ENCODE peak calls at places on chromosomes 7 and 10, in five cellular contexts. One of them, this sample, is unnamed.

GRCh38 chr7:148914208-148914777 is 30.2 kb upstream of the EZH2 start:
- DNase-seq in neural progenitor cell: no peak
- DNase-seq in HCT116: peak; percentile 71
- DNase-seq in psoas muscle: no peak
- DNase-seq in IMR-90: peak; percentile 85
- DNase-seq in this sample: no peak

GRCh38 chr10:21173964-21174669 is 277.0 kb upstream of the NEBL start:
- DNase-seq in neural progenitor cell: peak; percentile 69
- DNase-seq in HCT116: peak; percentile 63
- DNase-seq in psoas muscle: peak; percentile 48
- DNase-seq in IMR-90: no peak
- DNase-seq in this sample: no peak

GRCh38 chr7:84187087-84187805 is 7.3 kb downstream of the SEMA3A start:
- DNase-seq in neural progenitor cell: no peak
- DNase-seq in HCT116: no peak
- DNase-seq in psoas muscle: no peak
- DNase-seq in IMR-90: no peak
- DNase-seq in this sample: no peak

GRCh38 chr10:132052124-132052523 is 13.6 kb upstream of the JAKMIP3 start:
- DNase-seq in neural progenitor cell: no peak
- DNase-seq in HCT116: no peak
- DNase-seq in psoas muscle: no peak
- DNase-seq in IMR-90: no peak
- DNase-seq in this sample: no peak

GRCh38 chr7:3107228-3107763 is 63.6 kb upstream of the CARD11 start:
- DNase-seq in neural progenitor cell: no peak
- DNase-seq in HCT116: no peak
- DNase-seq in psoas muscle: no peak
- DNase-seq in IMR-90: no peak
- DNase-seq in this sample: no peak

GRCh38 chr7:102096706-102097427 is 189.8 kb upstream of the SH2B2 start:
- DNase-seq in neural progenitor cell: peak; percentile 25
- DNase-seq in HCT116: no peak
- DNase-seq in psoas muscle: no peak
- DNase-seq in IMR-90: no peak
- DNase-seq in this sample: peak; percentile 49

GRCh38 chr7:8511810-8512209 is 78.4 kb downstream of the NXPH1 start:
- DNase-seq in neural progenitor cell: no peak
- DNase-seq in HCT116: no peak
- DNase-seq in psoas muscle: no peak
- DNase-seq in IMR-90: no peak
- DNase-seq in this sample: no peak

GRCh38 chr10:53601260-53601875 is 828.8 kb upstream of the MBL2 start:
- DNase-seq in neural progenitor cell: peak; percentile 62
- DNase-seq in HCT116: peak; percentile 4
- DNase-seq in psoas muscle: no peak
- DNase-seq in IMR-90: peak; percentile 28
- DNase-seq in this sample: no peak

GRCh38 chr7:55553087-55553345 is 19.3 kb downstream of the VOPP1 start:
- DNase-seq in neural progenitor cell: no peak
- DNase-seq in HCT116: no peak
- DNase-seq in psoas muscle: no peak
- DNase-seq in IMR-90: no peak
- DNase-seq in this sample: no peak

GRCh38 chr10:30818854-30819253 is 189.3 kb upstream of the LYZL2 start:
- DNase-seq in neural progenitor cell: no peak
- DNase-seq in HCT116: no peak
- DNase-seq in psoas muscle: peak; percentile 76
- DNase-seq in IMR-90: no peak
- DNase-seq in this sample: peak; percentile 83

GRCh38 chr7:98470131-98470985 is 69.5 kb upstream of the BAIAP2L1 start:
- DNase-seq in neural progenitor cell: peak; percentile 85
- DNase-seq in HCT116: no peak
- DNase-seq in psoas muscle: no peak
- DNase-seq in IMR-90: no peak
- DNase-seq in this sample: no peak

GRCh38 chr7:46478046-46478445 is 557.0 kb upstream of the IGFBP3 start:
- DNase-seq in neural progenitor cell: no peak
- DNase-seq in HCT116: no peak
- DNase-seq in psoas muscle: no peak
- DNase-seq in IMR-90: peak; percentile 79
- DNase-seq in this sample: no peak

GRCh38 chr10:77794256-77795142 is 132.1 kb downstream of the DLG5 start:
- DNase-seq in neural progenitor cell: no peak
- DNase-seq in HCT116: no peak
- DNase-seq in psoas muscle: peak; percentile 23
- DNase-seq in IMR-90: no peak
- DNase-seq in this sample: no peak

GRCh38 chr10:21134645-21135395 is 237.7 kb upstream of the NEBL start:
- DNase-seq in neural progenitor cell: no peak
- DNase-seq in HCT116: peak; percentile 38
- DNase-seq in psoas muscle: no peak
- DNase-seq in IMR-90: no peak
- DNase-seq in this sample: no peak

GRCh38 chr7:94856643-94857042 is 50.8 kb upstream of the PPP1R9A start:
- DNase-seq in neural progenitor cell: no peak
- DNase-seq in HCT116: no peak
- DNase-seq in psoas muscle: no peak
- DNase-seq in IMR-90: no peak
- DNase-seq in this sample: no peak
- H3K27ac ChIP-seq in neural progenitor cell: no peak overlapping the region
- H3K27ac ChIP-seq in HCT116: no peak overlapping the region
- H3K27ac ChIP-seq in psoas muscle: no peak overlapping the region
- H3K27ac ChIP-seq in IMR-90: no peak overlapping the region
- H3K27ac ChIP-seq in this sample: no peak overlapping the region

GRCh38 chr10:36802523-36803153 is 322.8 kb upstream of the ANKRD30A start:
- DNase-seq in neural progenitor cell: no peak
- DNase-seq in HCT116: no peak
- DNase-seq in psoas muscle: no peak
- DNase-seq in IMR-90: peak; percentile 19
- DNase-seq in this sample: no peak
- H3K27ac ChIP-seq in neural progenitor cell: no peak overlapping the region
- H3K27ac ChIP-seq in HCT116: no peak overlapping the region
- H3K27ac ChIP-seq in psoas muscle: no peak overlapping the region
- H3K27ac ChIP-seq in IMR-90: no peak overlapping the region
- H3K27ac ChIP-seq in this sample: no peak overlapping the region

DNA sequence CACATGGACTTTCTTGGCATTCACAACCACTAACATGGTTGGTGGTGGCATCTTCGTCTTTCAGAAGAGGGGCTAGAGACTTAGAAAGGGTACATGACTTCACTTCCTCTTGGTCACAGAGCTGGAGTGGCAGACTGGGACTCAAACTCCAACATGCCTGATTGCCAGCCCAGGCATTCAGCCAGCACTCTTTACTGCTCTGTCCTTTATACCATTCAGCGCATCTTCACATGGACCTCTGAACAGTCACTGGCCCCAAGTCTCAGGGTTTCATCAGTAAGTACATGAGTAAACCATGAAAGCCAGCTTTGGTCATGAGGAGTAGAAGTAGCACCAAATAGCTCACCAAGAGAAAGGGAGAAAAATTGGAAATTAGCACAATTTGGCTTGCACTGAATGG is 148.4 kb upstream of the KLF14 start:
- DNase-seq in neural progenitor cell: no peak
- DNase-seq in HCT116: no peak
- DNase-seq in psoas muscle: peak; percentile 76
- DNase-seq in IMR-90: no peak
- DNase-seq in this sample: no peak
- H3K27ac ChIP-seq in neural progenitor cell: no peak overlapping the region
- H3K27ac ChIP-seq in HCT116: peak overlapping the region; percentile 100
- H3K27ac ChIP-seq in psoas muscle: peak overlapping the region; percentile 94
- H3K27ac ChIP-seq in IMR-90: peak overlapping the region; percentile 36
- H3K27ac ChIP-seq in this sample: peak overlapping the region; percentile 41

DNA sequence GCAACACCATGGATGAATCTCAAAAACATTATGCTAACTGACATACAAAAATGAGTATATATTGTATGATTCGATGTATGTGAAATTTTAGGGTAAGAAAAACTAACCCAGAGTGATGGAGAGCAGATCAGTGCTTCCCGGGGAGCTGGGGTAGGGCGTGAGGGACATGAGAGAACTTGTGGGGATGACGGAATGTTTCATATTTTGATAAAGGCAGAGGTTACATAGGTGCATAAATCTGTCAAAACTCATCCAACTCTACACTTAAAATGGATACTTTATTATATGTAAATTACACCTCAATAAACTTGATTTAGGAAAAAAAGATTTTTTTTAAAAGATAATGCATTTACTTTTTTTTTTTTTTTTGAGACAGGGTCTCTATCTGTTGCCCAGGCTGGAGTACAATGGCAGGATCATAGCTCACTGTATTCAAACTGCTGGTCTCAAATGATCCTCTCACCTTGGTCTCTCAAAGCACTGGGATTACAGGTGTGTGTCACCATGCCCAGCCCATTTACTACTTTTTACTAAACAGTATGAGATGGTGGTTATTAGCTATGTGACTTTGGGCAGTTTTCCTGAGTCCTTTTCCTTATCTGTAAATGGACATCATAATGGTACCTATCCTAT is 13.7 kb downstream of the RHEB start:
- DNase-seq in neural progenitor cell: no peak
- DNase-seq in HCT116: no peak
- DNase-seq in psoas muscle: no peak
- DNase-seq in IMR-90: no peak
- DNase-seq in this sample: no peak
- H3K27ac ChIP-seq in neural progenitor cell: no peak overlapping the region
- H3K27ac ChIP-seq in HCT116: no peak overlapping the region
- H3K27ac ChIP-seq in psoas muscle: peak overlapping the region; percentile 79
- H3K27ac ChIP-seq in IMR-90: no peak overlapping the region
- H3K27ac ChIP-seq in this sample: peak overlapping the region; percentile 40

GRCh38 chr7:151551820-151552219 is 32.1 kb upstream of the RHEB start:
- DNase-seq in neural progenitor cell: no peak
- DNase-seq in HCT116: no peak
- DNase-seq in psoas muscle: no peak
- DNase-seq in IMR-90: peak; percentile 30
- DNase-seq in this sample: no peak
- H3K27ac ChIP-seq in neural progenitor cell: no peak overlapping the region
- H3K27ac ChIP-seq in HCT116: no peak overlapping the region
- H3K27ac ChIP-seq in psoas muscle: no peak overlapping the region
- H3K27ac ChIP-seq in IMR-90: no peak overlapping the region
- H3K27ac ChIP-seq in this sample: peak overlapping the region; percentile 27

GRCh38 chr7:37352974-37353948 is 95.4 kb downstream of the ELMO1 start:
- DNase-seq in neural progenitor cell: peak; percentile 31
- DNase-seq in HCT116: peak; percentile 15
- DNase-seq in psoas muscle: peak; percentile 52
- DNase-seq in IMR-90: no peak
- DNase-seq in this sample: no peak
- H3K27ac ChIP-seq in neural progenitor cell: no peak overlapping the region
- H3K27ac ChIP-seq in HCT116: no peak overlapping the region
- H3K27ac ChIP-seq in psoas muscle: peak overlapping the region; percentile 58
- H3K27ac ChIP-seq in IMR-90: no peak overlapping the region
- H3K27ac ChIP-seq in this sample: peak overlapping the region; percentile 54

DNA sequence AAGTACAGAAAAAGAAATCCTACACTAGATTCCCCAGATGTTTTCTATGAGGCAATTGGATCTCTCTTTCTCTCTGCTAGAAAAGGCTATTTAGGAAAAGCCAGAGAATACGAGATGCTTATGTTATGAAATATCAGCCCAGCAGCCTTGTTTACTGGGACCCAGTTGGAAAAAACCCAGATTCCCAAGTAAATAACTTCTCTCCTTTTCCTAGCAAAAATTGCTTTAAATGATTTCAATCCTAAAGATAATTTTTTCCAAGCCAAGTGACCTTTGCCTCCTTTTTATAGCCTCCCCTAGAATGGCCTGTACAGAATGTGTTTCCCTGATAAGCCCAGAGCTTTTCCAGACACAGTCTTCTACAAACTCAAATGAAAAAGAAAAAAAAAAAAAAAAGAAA is 199.2 kb downstream of the PLXNA4 start:
- DNase-seq in neural progenitor cell: no peak
- DNase-seq in HCT116: no peak
- DNase-seq in psoas muscle: no peak
- DNase-seq in IMR-90: no peak
- DNase-seq in this sample: no peak
- H3K27ac ChIP-seq in neural progenitor cell: no peak overlapping the region
- H3K27ac ChIP-seq in HCT116: no peak overlapping the region
- H3K27ac ChIP-seq in psoas muscle: no peak overlapping the region
- H3K27ac ChIP-seq in IMR-90: no peak overlapping the region
- H3K27ac ChIP-seq in this sample: no peak overlapping the region

GRCh38 chr7:129655801-129656200 is 44.3 kb downstream of the NRF1 start:
- DNase-seq in neural progenitor cell: no peak
- DNase-seq in HCT116: no peak
- DNase-seq in psoas muscle: no peak
- DNase-seq in IMR-90: no peak
- DNase-seq in this sample: no peak
- H3K27ac ChIP-seq in neural progenitor cell: no peak overlapping the region
- H3K27ac ChIP-seq in HCT116: no peak overlapping the region
- H3K27ac ChIP-seq in psoas muscle: no peak overlapping the region
- H3K27ac ChIP-seq in IMR-90: no peak overlapping the region
- H3K27ac ChIP-seq in this sample: no peak overlapping the region

This sample was measured in right atrium auricular region.